ENCODE peak calls at places on chromosomes 2 and 18, in four cellular contexts. B, Q, W and H are unnamed samples.

GRCh38 chr2:157565550-157565949 is 63.1 kb downstream of the ACVR1C start:
- DNase-seq in W (no peak), Q (no peak), B (no peak), H (no peak)

GRCh38 chr18:24208270-24209035 is 69.6 kb downstream of the CABYR start:
- DNase-seq in B (no peak), Q (no peak), W (no peak), H (no peak)

GRCh38 chr2:148885209-148885608 is 10.2 kb downstream of the KIF5C start:
- DNase-seq in B (no peak), Q (no peak), W (no peak), H (no peak)

GRCh38 chr18:24051256-24051947 is 36.8 kb downstream of the TTC39C start:
- DNase-seq in B (no peak), Q (peak; percentile 27), W (peak; percentile 30), H (peak; percentile 53)

GRCh38 chr2:113216891-113217454 is 43.2 kb downstream of the PSD4 start:
- DNase-seq in W (no peak), Q (no peak), B (no peak), H (no peak)

GRCh38 chr2:158501301-158501700 is 44.5 kb downstream of the PKP4 start:
- DNase-seq in W (no peak), B (no peak), Q (no peak), H (no peak)

GRCh38 chr2:205723174-205723573 is 40.9 kb downstream of the NRP2 start:
- DNase-seq in W (no peak), B (no peak), Q (no peak), H (no peak)

GRCh38 chr2:178324072-178324471 is 126.9 kb downstream of the PRKRA start:
- DNase-seq in W (no peak), B (no peak), Q (no peak), H (no peak)

GRCh38 chr2:225270861-225271260 is 128.6 kb upstream of the NYAP2 start:
- DNase-seq in Q (peak; percentile 82), W (peak; percentile 45), B (no peak), H (peak; percentile 85)

GRCh38 chr2:15222856-15223255 is 338.3 kb downstream of the NBAS start:
- DNase-seq in B (no peak), Q (no peak), W (no peak), H (no peak)

GRCh38 chr2:88765154-88765948 is 73.9 kb downstream of the RPIA start:
- DNase-seq in W (no peak), B (no peak), Q (no peak), H (peak; percentile 33)

GRCh38 chr2:81266106-81266505 is 961.6 kb upstream of the LRRTM1 start:
- DNase-seq in W (no peak), Q (no peak), B (no peak), H (no peak)

GRCh38 chr18:72811047-72811446 is 56.7 kb downstream of the NETO1 start:
- DNase-seq in Q (no peak), W (no peak), B (no peak), H (no peak)

GRCh38 chr2:174004900-174005605 is 39.9 kb upstream of the SP3 start:
- DNase-seq in Q (no peak), B (no peak), W (peak; percentile 81), H (peak; percentile 58)

GRCh38 chr18:8341481-8342230 is 267.6 kb upstream of the RAB12 start:
- DNase-seq in B (peak; percentile 50), W (peak; percentile 79), Q (no peak), H (no peak)

GRCh38 chr2:9993490-9994165 is 42.1 kb downstream of the GRHL1 start:
- DNase-seq in Q (no peak), B (peak; percentile 59), W (no peak), H (no peak)

GRCh38 chr2:9057939-9058761 is 54.7 kb upstream of the MBOAT2 start:
- DNase-seq in Q (no peak), W (peak; percentile 97), B (no peak), H (no peak)

GRCh38 chr2:176109955-176110345 is 2.9 kb downstream of the HOXD11 start:
- DNase-seq in Q (no peak), B (no peak), W (no peak), H (no peak)

GRCh38 chr2:12493031-12493513 is 223.7 kb upstream of the TRIB2 start:
- DNase-seq in B (no peak), Q (no peak), W (peak; percentile 92), H (no peak)

GRCh38 chr2:42764901-42765300 is 966 bp upstream of the OXER1 start:
- DNase-seq in Q (no peak), B (no peak), W (no peak), H (no peak)

GRCh38 chr2:146837857-146838256 is 1007.0 kb upstream of the ACVR2A start:
- DNase-seq in B (no peak), W (no peak), Q (no peak), H (no peak)

GRCh38 chr2:28546242-28546641 is 50.4 kb downstream of the PLB1 start:
- DNase-seq in Q (no peak), W (no peak), B (no peak), H (no peak)

GRCh38 chr2:70716951-70717350 is 51.0 kb downstream of the ADD2 start:
- DNase-seq in B (no peak), Q (no peak), W (no peak), H (no peak)

GRCh38 chr18:76923485-76924085 is 101.2 kb downstream of the ZNF236 start:
- DNase-seq in W (peak; percentile 12), Q (no peak), B (no peak), H (peak; percentile 22)

GRCh38 chr2:127516031-127516430 is 10.3 kb downstream of the IWS1 start:
- DNase-seq in W (peak; percentile 16), Q (no peak), B (no peak), H (no peak)

GRCh38 chr18:55272510-55273243 is 313.4 kb upstream of the CCDC68 start:
- DNase-seq in B (no peak), W (no peak), Q (no peak), H (no peak)

GRCh38 chr2:241033994-241034393 is 35.6 kb downstream of the SNED1 start:
- DNase-seq in Q (no peak), B (no peak), W (no peak), H (no peak)

GRCh38 chr18:43078485-43079092 is 36.9 kb downstream of the RIT2 start:
- DNase-seq in Q (no peak), W (no peak), B (no peak), H (no peak)

GRCh38 chr2:139296672-139297209 is 516.6 kb upstream of the NXPH2 start:
- DNase-seq in B (no peak), Q (no peak), W (no peak), H (no peak)

GRCh38 chr18:27921904-27922541 is 254.9 kb downstream of the CDH2 start:
- DNase-seq in B (peak; percentile 27), Q (no peak), W (peak; percentile 92), H (no peak)

GRCh38 chr18:79944126-79944731 is 7.2 kb downstream of the SLC66A2 start:
- DNase-seq in W (no peak), B (no peak), Q (no peak), H (peak; percentile 57)

GRCh38 chr2:29920130-29920577 is 1.2 kb downstream of the ALK start:
- DNase-seq in B (no peak), Q (no peak), W (no peak), H (peak; percentile 13)

GRCh38 chr2:40299173-40299572 is 152.7 kb downstream of the SLC8A1 start:
- DNase-seq in Q (no peak), W (no peak), B (no peak), H (no peak)

GRCh38 chr2:65367517-65367916 is 64.9 kb downstream of the SPRED2 start:
- DNase-seq in W (peak; percentile 92), B (peak; percentile 95), Q (no peak), H (no peak)

GRCh38 chr2:24274809-24275208 is 85.5 kb downstream of the ITSN2 start:
- DNase-seq in W (no peak), Q (no peak), B (no peak), H (no peak)

GRCh38 chr2:78304678-78305077 is 720.8 kb upstream of the REG3G start:
- DNase-seq in Q (no peak), W (no peak), B (no peak), H (no peak)

GRCh38 chr2:141519906-141520305 is 610.9 kb downstream of the LRP1B start:
- DNase-seq in W (no peak), B (no peak), Q (no peak), H (no peak)

GRCh38 chr2:68736086-68736485 is 1.5 kb downstream of the ARHGAP25 start:
- DNase-seq in B (no peak), Q (no peak), W (no peak), H (no peak)
- H3K4me3 ChIP-seq in B (no peak overlapping the region), Q (peak overlapping the region; percentile 25), W (no peak overlapping the region), H (peak overlapping the region; percentile 53)

GRCh38 chr18:62438402-62438801 is 84.4 kb upstream of the ZCCHC2 start:
- DNase-seq in W (no peak), B (no peak), Q (no peak), H (no peak)

GRCh38 chr18:62435435-62436031 is 87.3 kb upstream of the ZCCHC2 start:
- DNase-seq in B (no peak), Q (no peak), W (no peak), H (no peak)

GRCh38 chr18:62437520-62438329 is 85.1 kb upstream of the ZCCHC2 start:
- DNase-seq in Q (no peak), B (no peak), W (no peak), H (peak; percentile 10)

GRCh38 chr18:62438876-62439275 is 83.9 kb upstream of the ZCCHC2 start:
- DNase-seq in W (no peak), B (no peak), Q (no peak), H (no peak)

DNA sequence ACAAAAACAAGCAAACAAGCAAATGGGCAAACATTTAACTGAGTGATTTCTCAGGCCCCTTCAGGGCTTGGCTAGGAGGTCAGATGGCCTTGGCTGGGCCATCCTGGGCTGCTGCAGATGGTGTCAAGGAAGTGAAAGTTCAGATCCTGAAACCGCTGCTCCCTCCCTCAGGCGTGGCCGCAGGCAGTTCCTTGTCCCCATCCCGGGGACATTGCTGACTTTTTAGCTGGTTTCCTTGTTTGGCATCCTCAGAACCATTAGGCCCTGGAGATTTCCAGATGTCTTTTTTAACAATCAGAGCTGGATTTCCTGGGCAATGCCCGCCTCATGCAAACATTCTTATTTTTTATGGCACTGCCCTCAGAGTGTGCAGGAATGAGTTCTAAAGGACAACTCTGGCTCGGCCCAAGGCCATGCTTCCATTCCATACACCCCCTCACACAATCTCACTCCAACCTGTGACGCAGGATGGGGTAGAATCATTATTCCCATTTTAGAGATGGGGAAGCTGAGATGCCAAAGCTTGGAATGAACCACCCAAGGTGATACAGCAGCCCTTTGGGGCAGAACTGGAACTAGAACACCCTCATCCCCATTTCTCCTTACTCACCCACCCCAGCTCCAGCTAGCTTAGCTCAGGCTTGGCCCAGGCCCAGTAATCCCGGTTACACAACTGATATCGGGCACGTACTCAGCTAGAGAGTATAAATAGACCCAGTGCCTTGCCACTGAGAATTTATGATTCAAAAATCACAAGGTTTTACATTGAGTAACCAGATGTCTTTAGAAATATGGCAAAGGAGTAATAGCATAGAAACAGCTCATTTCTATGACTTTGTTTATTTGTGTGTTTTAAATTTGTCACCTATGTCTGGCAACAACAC is 85.9 kb upstream of the ZCCHC2 start:
- DNase-seq in Q (no peak), W (peak; percentile 63), B (no peak), H (no peak)
- H3K4me3 ChIP-seq in Q (no peak overlapping the region), W (no peak overlapping the region), B (no peak overlapping the region), H (no peak overlapping the region)

DNA sequence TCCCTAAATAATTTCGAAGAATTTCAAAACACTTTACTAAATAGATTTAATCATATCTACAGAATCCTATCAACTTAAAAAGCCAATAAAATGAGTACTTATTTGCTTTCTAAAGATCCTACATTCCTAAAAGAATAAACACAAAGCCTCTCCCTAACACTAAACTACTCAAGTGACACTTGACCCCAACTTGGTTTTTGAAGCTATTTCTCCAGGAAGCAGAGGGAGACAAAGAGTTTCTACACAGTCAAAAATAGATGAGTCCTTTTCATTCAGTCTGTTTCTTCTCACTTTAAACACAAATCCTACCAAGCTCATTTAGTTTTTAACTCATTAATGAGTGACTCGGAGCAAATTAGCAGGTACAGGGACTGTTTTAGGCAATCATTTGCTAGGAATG is 2.1 kb downstream of the ATL2 start:
- DNase-seq in W (no peak), B (no peak), Q (no peak), H (no peak)
- H3K4me3 ChIP-seq in W (peak overlapping the region; percentile 6), B (no peak overlapping the region), Q (peak overlapping the region; percentile 90), H (peak overlapping the region; percentile 99)

GRCh38 chr2:195356026-195356425 is 301.0 kb upstream of the SLC39A10 start:
- DNase-seq in B (no peak), Q (no peak), W (no peak), H (no peak)
- H3K4me3 ChIP-seq in B (no peak overlapping the region), Q (no peak overlapping the region), W (no peak overlapping the region), H (no peak overlapping the region)